ENCODE peak calls at places on chromosomes 4 and X, in four cellular contexts. K, S, R and X are unnamed samples.

GRCh38 chr4:2417765-2418651 is at the start of gene ZFYVE28:
- DNase-seq in K (peak), S (no peak), R (no peak), X (no peak)

GRCh38 chr4:57504139-57504538 is 394.0 kb upstream of the IGFBP7 start:
- DNase-seq in K (no peak), S (no peak), R (no peak), X (no peak)

GRCh38 chr4:150119492-150119891 is 41.2 kb downstream of the DCLK2 start:
- DNase-seq in K (peak), S (no peak), R (no peak), X (no peak)

GRCh38 chr4:1558205-1558604 is 125.9 kb downstream of the FAM53A start:
- DNase-seq in K (no peak), S (no peak), R (no peak), X (no peak)

GRCh38 chr4:54661686-54662085 is 3.9 kb downstream of the KIT start:
- DNase-seq in K (peak), S (no peak), R (no peak), X (no peak)

GRCh38 chrX:100797359-100797758 is 22.8 kb upstream of the CSTF2 start:
- DNase-seq in K (no peak), S (no peak), R (no peak), X (no peak)

GRCh38 chrX:48071064-48071985 is at the start of gene ZNF630:
- DNase-seq in K (peak), S (peak), R (peak), X (peak)

GRCh38 chrX:102155806-102156179 is at the start of gene BEX5:
- DNase-seq in K (peak), S (no peak), R (no peak), X (peak)

GRCh38 chrX:39058724-39059123 is 257.5 kb downstream of the MID1IP1 start:
- DNase-seq in K (no peak), S (no peak), R (no peak), X (no peak)

GRCh38 chr4:35105486-35105885 is 1138.8 kb downstream of the ARAP2 start:
- DNase-seq in K (no peak), S (no peak), R (no peak), X (peak)

GRCh38 chr4:52869196-52869595 is 7.1 kb downstream of the RASL11B start:
- DNase-seq in K (no peak), S (no peak), R (no peak), X (no peak)

GRCh38 chr4:91471280-91471679 is 832.5 kb upstream of the GRID2 start:
- DNase-seq in K (no peak), S (no peak), R (no peak), X (no peak)

GRCh38 chr4:159012381-159012780 is 90.5 kb upstream of the RAPGEF2 start:
- DNase-seq in K (peak), S (no peak), R (no peak), X (no peak)

GRCh38 chr4:8185280-8185679 is 13.8 kb upstream of the SH3TC1 start:
- DNase-seq in K (peak), S (no peak), R (no peak), X (no peak)

GRCh38 chrX:51694254-51694653 is 11.6 kb upstream of the CENPVL2 start:
- DNase-seq in K (no peak), S (no peak), R (no peak), X (no peak)

GRCh38 chrX:26442340-26442739 is 226.4 kb downstream of the MAGEB5 start:
- DNase-seq in K (no peak), S (no peak), R (no peak), X (peak)

GRCh38 chr4:90419124-90419711 is 292.0 kb downstream of the CCSER1 start:
- DNase-seq in K (peak), S (no peak), R (peak), X (peak)

GRCh38 chr4:111712093-111712677 is 433.1 kb upstream of the FAM241A start:
- DNase-seq in K (no peak), S (no peak), R (no peak), X (no peak)

GRCh38 chrX:131917588-131917987 is 105.5 kb upstream of the STK26 start:
- DNase-seq in K (no peak), S (no peak), R (no peak), X (no peak)

GRCh38 chr4:74205559-74205958 is 47.6 kb downstream of the MTHFD2L start:
- DNase-seq in K (no peak), S (no peak), R (no peak), X (no peak)

GRCh38 chr4:75708218-75708691 is 16.1 kb upstream of the USO1 start:
- DNase-seq in K (no peak), S (peak), R (no peak), X (no peak)

GRCh38 chr4:169070071-169070894 is 60.2 kb upstream of the CBR4 start:
- DNase-seq in K (peak), S (no peak), R (no peak), X (peak)